ENCODE peak calls at places on chromosomes 5 and 9, in nine cellular contexts. F is A549, H is SK-N-SH, Y is H1, A is HCT116, I is HepG2, G is endothelial cell of umbilical vein, W is GM12878, U is K562. T is an unnamed sample.

GRCh38 chr5:74974451-74975089 is 77.8 kb downstream of the GCNT4 start:
- DNase-seq in Y (no peak), A (no peak), F (no peak), W (no peak), H (no peak), I (no peak), G (no peak), U (no peak), T (no peak)

GRCh38 chr5:55917402-55918096 is 66.4 kb downstream of the IL31RA start:
- DNase-seq in U (no peak), G (no peak), A (no peak), H (no peak), Y (no peak), I (peak), F (no peak), W (no peak), T (no peak)

GRCh38 chr9:115008536-115008935 is 78.1 kb upstream of the TNFSF8 start:
- DNase-seq in U (no peak), A (no peak), F (peak), H (no peak), I (no peak), Y (no peak), W (no peak), G (no peak), T (peak)

GRCh38 chr5:108728566-108729305 is 19.0 kb upstream of the FER start:
- DNase-seq in U (peak), W (no peak), F (no peak), G (peak), I (no peak), Y (no peak), H (peak), A (no peak), T (peak)

GRCh38 chr9:132144708-132145365 is 17.0 kb upstream of the NTNG2 start:
- DNase-seq in W (no peak), H (no peak), A (no peak), Y (no peak), I (no peak), U (no peak), G (peak), F (peak), T (peak)

GRCh38 chr9:124551472-124552339 is 44.5 kb upstream of the NR5A1 start:
- DNase-seq in Y (peak), U (peak), G (peak), I (peak), F (peak), W (peak), H (peak), A (peak), T (peak)

GRCh38 chr9:131254107-131254491 is 22.2 kb downstream of the FAM78A start:
- DNase-seq in Y (no peak), F (no peak), I (no peak), W (no peak), U (no peak), A (no peak), G (no peak), H (no peak), T (peak)

GRCh38 chr5:56734066-56734766 is 81.1 kb upstream of the MAP3K1 start:
- DNase-seq in G (no peak), A (no peak), Y (no peak), U (no peak), H (no peak), F (no peak), W (no peak), I (no peak), T (peak)

GRCh38 chr5:128782446-128782845 is 182.8 kb upstream of the SLC27A6 start:
- DNase-seq in G (peak), Y (no peak), H (no peak), A (peak), U (no peak), I (no peak), W (no peak), F (peak), T (no peak)

GRCh38 chr5:76351577-76351976 is 51.5 kb upstream of the IQGAP2 start:
- DNase-seq in A (no peak), H (no peak), G (no peak), I (no peak), U (no peak), W (peak), Y (no peak), F (no peak), T (no peak)

GRCh38 chr5:61304611-61305369 is 27.3 kb upstream of the ZSWIM6 start:
- DNase-seq in A (peak), W (no peak), H (no peak), U (peak), G (peak), Y (no peak), I (peak), F (peak), T (no peak)

GRCh38 chr5:6003040-6003825 is 375.1 kb downstream of the MED10 start:
- DNase-seq in G (no peak), F (no peak), U (no peak), H (no peak), W (no peak), A (no peak), I (no peak), Y (no peak), T (no peak)

GRCh38 chr5:59744531-59744992 is 149.0 kb downstream of the PDE4D start:
- DNase-seq in F (peak), W (no peak), U (no peak), A (no peak), Y (no peak), H (no peak), I (no peak), G (peak), T (no peak)

GRCh38 chr5:61401726-61402125 is 69.7 kb downstream of the ZSWIM6 start:
- DNase-seq in H (no peak), F (peak), G (peak), W (no peak), A (no peak), U (no peak), Y (no peak), I (no peak), T (peak)

GRCh38 chr5:90334746-90335145 is 74.8 kb downstream of the CETN3 start:
- DNase-seq in U (no peak), G (no peak), Y (no peak), H (no peak), F (no peak), W (no peak), A (no peak), I (no peak), T (no peak)

GRCh38 chr9:70407081-70407503 is 7.4 kb downstream of the KLF9 start:
- DNase-seq in H (no peak), G (peak), A (no peak), W (no peak), F (peak), I (no peak), Y (no peak), U (no peak), T (no peak)

GRCh38 chr5:179373961-179374505 is 28.8 kb upstream of the ADAMTS2 start:
- DNase-seq in W (no peak), F (no peak), H (peak), U (no peak), A (no peak), Y (no peak), G (no peak), I (no peak), T (no peak)

GRCh38 chr5:79802404-79802803 is 112.8 kb downstream of the CMYA5 start:
- DNase-seq in Y (no peak), A (no peak), F (no peak), I (no peak), H (no peak), G (peak), W (no peak), U (no peak), T (peak)

GRCh38 chr9:80605129-80605528 is 1033.4 kb downstream of the TLE4 start:
- DNase-seq in U (no peak), I (peak), A (no peak), F (peak), G (peak), W (no peak), Y (no peak), H (peak), T (peak)

GRCh38 chr5:155735388-155735787 is 591.6 kb upstream of the SGCD start:
- DNase-seq in I (no peak), W (no peak), Y (no peak), A (no peak), F (no peak), H (no peak), U (no peak), G (no peak), T (no peak)

GRCh38 chr5:81904861-81905260 is 67.0 kb upstream of the ATG10 start:
- DNase-seq in G (no peak), U (no peak), F (no peak), A (no peak), W (no peak), Y (no peak), I (no peak), H (no peak), T (no peak)

GRCh38 chr9:121895836-121896544 is 197.1 kb downstream of the TTLL11 start:
- DNase-seq in I (peak), Y (no peak), A (no peak), H (no peak), F (peak), U (no peak), G (peak), W (no peak), T (no peak)

GRCh38 chr9:124254261-124254682 is 3.5 kb upstream of the NEK6 start:
- DNase-seq in U (no peak), W (peak), I (no peak), H (no peak), F (no peak), G (no peak), Y (no peak), A (no peak), T (no peak)

GRCh38 chr9:115024925-115025535 is 92.9 kb downstream of the TNC start:
- DNase-seq in U (no peak), A (no peak), I (no peak), H (no peak), G (no peak), F (no peak), W (no peak), Y (no peak), T (no peak)

GRCh38 chr5:131814990-131815389 is 18.2 kb upstream of the FNIP1 start:
- DNase-seq in F (peak), Y (no peak), H (no peak), A (peak), G (peak), W (no peak), U (no peak), I (no peak), T (no peak)

GRCh38 chr5:131406997-131407638 is 143.3 kb downstream of the CDC42SE2 start:
- DNase-seq in G (no peak), H (no peak), W (no peak), I (peak), Y (no peak), F (no peak), U (no peak), A (no peak), T (no peak)

GRCh38 chr5:57735754-57736153 is 253.1 kb upstream of the ACTBL2 start:
- DNase-seq in Y (no peak), F (peak), H (no peak), U (no peak), A (peak), I (peak), G (peak), W (no peak), T (no peak)

GRCh38 chr5:57738306-57738705 is 255.7 kb upstream of the ACTBL2 start:
- DNase-seq in G (no peak), H (no peak), A (no peak), I (no peak), Y (no peak), U (no peak), W (no peak), F (no peak), T (no peak)

GRCh38 chr5:57741326-57741725 is 258.7 kb upstream of the ACTBL2 start:
- DNase-seq in A (no peak), I (no peak), W (no peak), H (no peak), Y (no peak), G (peak), F (no peak), U (no peak), T (no peak)

GRCh38 chr5:57736716-57737115 is 254.1 kb upstream of the ACTBL2 start:
- DNase-seq in I (no peak), A (no peak), F (no peak), W (no peak), H (no peak), U (no peak), Y (no peak), G (peak), T (no peak)

DNA sequence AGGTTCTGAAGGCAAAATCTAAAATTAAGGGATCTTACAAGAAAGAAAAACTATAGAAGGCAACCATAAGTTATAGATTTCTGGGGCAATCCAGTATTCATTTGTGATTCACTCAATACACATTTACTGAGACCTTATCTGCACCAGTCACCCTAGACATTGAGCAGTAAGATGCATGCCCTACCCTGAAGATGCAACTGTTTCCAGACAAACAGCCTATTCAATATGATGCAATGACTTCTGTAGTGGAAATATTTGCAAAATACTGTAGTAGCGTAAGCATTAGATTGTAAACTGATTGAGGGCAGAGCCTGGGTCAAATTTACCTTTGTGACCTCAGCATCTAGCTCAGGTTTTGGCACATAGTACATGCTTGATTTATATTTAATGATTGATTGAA is 256.2 kb upstream of the ACTBL2 start:
- DNase-seq in Y (no peak), W (no peak), U (no peak), H (no peak), A (no peak), F (no peak), G (no peak), I (no peak), T (no peak)
- TF ChIP-seq MAX in Y (no peak), W (no peak), U (no peak), H (no peak), A (no peak), F (no peak), G (no peak), I (no peak), T (no peak)

GRCh38 chr5:16794381-16794913 is 141.6 kb downstream of the MYO10 start:
- DNase-seq in U (no peak), H (no peak), I (no peak), W (no peak), Y (no peak), A (no peak), F (no peak), G (no peak), T (no peak)

GRCh38 chr5:16788957-16789356 is 147.1 kb downstream of the MYO10 start:
- DNase-seq in I (no peak), A (no peak), Y (no peak), H (no peak), U (no peak), F (no peak), W (no peak), G (no peak), T (no peak)

GRCh38 chr5:16787278-16787677 is 148.8 kb downstream of the MYO10 start:
- DNase-seq in Y (no peak), G (peak), F (no peak), U (no peak), I (no peak), W (no peak), A (no peak), H (peak), T (no peak)

GRCh38 chr5:16792278-16793275 is 143.5 kb downstream of the MYO10 start:
- DNase-seq in U (no peak), H (peak), W (no peak), F (no peak), I (no peak), A (no peak), G (no peak), Y (no peak), T (no peak)

GRCh38 chr5:16791036-16791705 is 144.9 kb downstream of the MYO10 start:
- DNase-seq in Y (no peak), U (peak), W (peak), I (peak), F (peak), G (peak), H (peak), A (peak), T (peak)
- TF ChIP-seq CTCF in Y (no peak), U (peak), W (peak), I (peak), F (peak), G (peak), H (peak), A (peak), T (peak)

GRCh38 chr5:133052317-133053175 is 733 bp downstream of the HSPA4 start:
- DNase-seq in H (peak), Y (no peak), A (no peak), W (no peak), I (no peak), G (peak), F (peak), U (peak), T (peak)

GRCh38 chr5:133051547-133052316 is at the start of gene HSPA4:
- DNase-seq in G (peak), W (peak), U (peak), Y (peak), A (peak), H (peak), F (peak), I (peak), T (peak)

GRCh38 chr5:133054697-133055471 is 3.1 kb downstream of the HSPA4 start:
- DNase-seq in G (no peak), Y (no peak), F (no peak), H (no peak), U (no peak), W (no peak), I (no peak), A (no peak), T (no peak)

GRCh38 chr5:133051117-133051546 is 681 bp upstream of the HSPA4 start:
- DNase-seq in I (no peak), W (no peak), H (no peak), G (no peak), U (no peak), A (no peak), F (no peak), Y (no peak), T (no peak)

DNA sequence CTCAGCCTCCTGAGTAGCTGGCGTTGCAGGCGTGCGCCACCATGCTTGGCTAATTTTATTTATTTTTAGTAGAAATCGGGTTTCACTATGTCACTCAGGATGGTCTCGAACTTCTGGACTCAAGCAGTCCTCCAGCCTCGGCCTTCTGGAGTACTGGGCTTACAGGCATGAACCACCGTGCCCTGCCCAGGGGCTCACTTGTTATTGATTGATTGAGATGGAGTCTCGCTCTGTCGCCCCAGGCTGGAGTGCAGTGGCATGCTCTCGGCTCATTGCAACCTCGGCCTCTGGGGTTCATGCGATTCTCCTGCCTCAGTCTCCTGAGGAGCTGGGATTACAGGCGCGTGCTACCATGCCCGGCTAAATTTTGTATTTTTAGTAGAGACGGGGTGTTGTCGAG is 1.6 kb downstream of the HSPA4 start:
- DNase-seq in Y (no peak), G (no peak), H (no peak), I (no peak), W (no peak), A (no peak), F (no peak), U (no peak), T (no peak)
- H3K4me3 ChIP-seq in Y (peak), G (peak), H (peak), I (peak), W (peak), A (peak), F (peak), U (peak), T (peak)

DNA sequence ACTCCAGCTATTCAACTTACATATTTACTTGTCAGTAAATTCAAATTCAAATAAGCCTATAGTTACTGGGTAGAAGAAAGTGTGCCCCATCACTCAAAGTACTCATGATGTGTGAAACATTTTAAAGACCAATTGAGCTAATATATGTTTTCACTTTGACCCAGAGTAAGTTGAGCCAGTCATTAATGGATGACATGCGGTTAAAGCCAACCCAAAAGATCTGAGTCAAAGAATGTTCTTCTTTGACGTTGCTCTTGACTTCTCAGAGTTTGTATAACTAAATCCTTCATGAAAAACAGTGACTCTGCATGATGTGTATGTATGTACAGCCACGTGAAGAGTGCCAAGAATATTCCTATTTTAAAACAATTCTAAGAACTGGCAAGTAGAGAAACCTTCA is 237.4 kb downstream of the NR2F1-AS1 start:
- DNase-seq in H (no peak), A (no peak), I (no peak), G (no peak), U (no peak), W (peak), F (no peak), Y (no peak), T (no peak)
- TF ChIP-seq MAX in H (no peak), A (no peak), I (no peak), G (no peak), U (no peak), W (no peak), F (no peak), Y (no peak), T (no peak)

DNA sequence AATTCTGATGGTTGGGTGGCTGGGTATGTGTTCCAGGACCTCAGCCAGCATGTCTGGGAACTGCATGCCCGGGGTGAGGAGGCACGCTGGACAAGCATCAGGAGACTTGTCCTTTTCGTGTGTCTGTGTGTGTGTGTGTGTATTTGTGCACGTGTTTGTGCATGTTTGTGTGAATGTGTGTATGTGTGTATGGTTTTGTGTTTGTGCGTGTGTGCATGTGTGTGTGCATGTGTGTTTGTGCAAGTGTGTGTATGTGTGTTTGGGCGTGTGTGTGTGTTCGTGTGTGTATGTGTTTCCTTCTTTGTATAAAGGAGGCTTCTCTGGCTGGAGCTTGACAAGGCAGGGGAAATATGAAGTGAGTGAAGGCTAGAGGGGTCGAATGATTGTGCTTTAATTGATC is 491.5 kb downstream of the IRX1 start:
- DNase-seq in U (no peak), W (no peak), F (no peak), G (no peak), H (no peak), Y (no peak), I (no peak), A (no peak), T (no peak)
- TF ChIP-seq CTCF in U (no peak), W (no peak), F (no peak), G (no peak), H (no peak), Y (no peak), I (no peak), A (no peak), T (no peak)

GRCh38 chr9:133989554-133990365 is 2.4 kb downstream of the VAV2 start:
- DNase-seq in A (no peak), Y (no peak), I (no peak), F (no peak), W (no peak), U (no peak), G (no peak), H (no peak), T (no peak)
- H3K4me3 ChIP-seq in A (no peak), Y (peak), I (peak), F (peak), W (peak), U (no peak), G (no peak), H (peak), T (no peak)